ENCODE peak calls at places on chromosomes 7 and 10, in six cellular contexts. X, W, I, B, R and Z are unnamed samples.

GRCh38 chr10:12184165-12184564 is 11.5 kb downstream of the NUDT5 start:
- DNase-seq in X (no peak), W (no peak), I (no peak), B (no peak), R (no peak), Z (no peak)

GRCh38 chr7:100803398-100804161 is 23.7 kb downstream of the EPHB4 start:
- DNase-seq in X (peak), W (peak), I (peak), B (peak), R (peak), Z (peak)

GRCh38 chr10:5559642-5560141 is 34.9 kb downstream of the CALML3 start:
- DNase-seq in X (no peak), W (no peak), I (no peak), B (peak), R (no peak), Z (no peak)

GRCh38 chr10:36759111-36759805 is 366.1 kb upstream of the ANKRD30A start:
- DNase-seq in X (peak), W (no peak), I (no peak), B (no peak), R (no peak), Z (no peak)

GRCh38 chr7:34322841-34323240 is 335.2 kb upstream of the NPSR1 start:
- DNase-seq in X (no peak), W (no peak), I (no peak), B (no peak), R (no peak), Z (no peak)

GRCh38 chr7:45067582-45067981 is 21.2 kb downstream of the NACAD start:
- DNase-seq in X (no peak), W (no peak), I (no peak), B (no peak), R (no peak), Z (no peak)

GRCh38 chr7:100088621-100089457 is at the start of gene COPS6:
- DNase-seq in X (peak), W (peak), I (peak), B (peak), R (no peak), Z (peak)

GRCh38 chr7:158976468-158976848 is 120.1 kb downstream of the DYNC2I1 start:
- DNase-seq in X (no peak), W (no peak), I (peak), B (no peak), R (peak), Z (no peak)

GRCh38 chr7:23472046-23472445 is 1.8 kb upstream of the IGF2BP3 start:
- DNase-seq in X (no peak), W (no peak), I (no peak), B (no peak), R (no peak), Z (peak)

GRCh38 chr10:15168296-15168780 is at the start of gene NMT2:
- DNase-seq in X (no peak), W (peak), I (peak), B (peak), R (no peak), Z (peak)

GRCh38 chr10:95651346-95652115 is 5.0 kb downstream of the ALDH18A1 start:
- DNase-seq in X (no peak), W (no peak), I (no peak), B (no peak), R (no peak), Z (peak)

GRCh38 chr7:103592844-103593243 is 146.8 kb upstream of the SLC26A5 start:
- DNase-seq in X (no peak), W (no peak), I (no peak), B (no peak), R (no peak), Z (no peak)

GRCh38 chr7:4797858-4798705 is 22.7 kb downstream of the AP5Z1 start:
- DNase-seq in X (peak), W (peak), I (peak), B (peak), R (no peak), Z (peak)

GRCh38 chr7:151893405-151893923 is 16.5 kb upstream of the PRKAG2 start:
- DNase-seq in X (no peak), W (no peak), I (no peak), B (no peak), R (no peak), Z (no peak)

GRCh38 chr7:97090761-97091353 is 26.6 kb upstream of the SDHAF3 start:
- DNase-seq in X (no peak), W (no peak), I (no peak), B (no peak), R (no peak), Z (no peak)

GRCh38 chr7:97096037-97096436 is 21.5 kb upstream of the SDHAF3 start:
- DNase-seq in X (no peak), W (no peak), I (no peak), B (no peak), R (no peak), Z (no peak)

DNA sequence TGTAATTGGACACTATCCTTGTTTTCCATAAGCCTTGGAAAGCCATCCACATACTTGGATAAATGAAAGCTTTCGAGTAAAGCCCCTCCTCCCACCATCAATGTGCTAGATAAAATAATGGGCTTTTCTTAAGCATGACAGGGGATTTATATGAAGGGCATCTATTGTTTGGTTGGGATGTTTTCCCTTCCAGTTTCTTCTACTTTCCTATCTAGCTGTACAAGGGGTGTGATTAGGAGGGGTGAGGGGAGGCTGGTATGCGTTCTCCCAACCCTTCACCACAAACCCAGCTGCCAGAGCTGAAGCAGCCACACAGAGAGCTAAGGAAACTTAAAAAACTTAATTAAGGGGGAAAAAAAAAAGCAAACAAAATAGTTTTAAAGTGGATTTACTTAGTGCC is 23.0 kb upstream of the SDHAF3 start:
- DNase-seq in X (no peak), W (no peak), I (no peak), B (no peak), R (no peak), Z (no peak)
- TF ChIP-seq MYC in X (no peak), W (no peak), I (no peak), B (no peak), R (no peak), Z (no peak)

DNA sequence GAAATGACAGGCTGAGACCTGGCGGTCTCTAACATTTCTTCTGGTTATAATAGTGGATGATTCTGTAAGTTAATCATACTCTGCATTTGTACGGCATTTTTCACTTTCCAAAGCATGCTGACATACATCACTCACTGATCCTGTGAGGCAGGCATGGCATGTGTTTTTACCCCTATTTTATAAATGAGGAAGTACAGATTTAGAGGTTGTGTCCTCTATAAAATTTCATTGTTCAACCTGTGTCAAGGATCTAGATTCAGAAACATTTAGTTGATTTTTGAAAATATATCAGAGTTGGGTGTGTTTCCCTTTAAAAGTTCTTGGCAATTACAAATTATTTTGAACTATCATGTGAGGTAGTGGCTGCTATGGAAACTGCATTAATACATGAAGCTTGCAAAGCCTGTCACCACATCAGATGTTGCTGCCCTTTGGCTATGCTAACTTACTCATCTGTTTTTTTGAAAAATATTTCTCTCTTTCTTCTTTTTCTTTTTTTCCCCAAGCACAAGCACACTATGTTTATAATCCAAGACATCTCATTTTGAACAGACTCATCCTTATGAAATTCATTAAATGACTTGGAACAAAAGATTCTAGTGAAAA is 172.7 kb downstream of the GNAI1 start:
- DNase-seq in X (peak), W (no peak), I (no peak), B (no peak), R (no peak), Z (no peak)
- TF ChIP-seq MYC in X (no peak), W (no peak), I (no peak), B (no peak), R (no peak), Z (no peak)

DNA sequence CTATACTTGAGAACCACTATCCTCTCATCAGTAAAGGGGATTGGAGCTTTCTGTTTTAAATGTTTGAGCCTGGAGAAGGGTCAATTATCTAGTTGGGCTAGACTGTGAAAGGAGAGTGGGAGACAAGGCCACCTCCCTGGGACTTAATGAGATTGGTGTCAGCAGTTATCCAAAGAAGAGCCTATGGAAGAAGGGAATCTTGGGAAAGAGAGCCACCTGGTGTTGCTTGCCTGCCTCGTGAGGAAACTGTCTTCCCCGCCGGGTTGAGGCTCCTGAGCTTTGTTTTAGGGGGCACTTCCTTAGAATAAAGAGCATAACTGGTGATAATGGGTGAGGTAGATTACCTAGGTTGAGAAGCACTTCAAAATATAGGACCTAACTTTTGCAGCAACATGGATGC is 32.0 kb upstream of the ABCB4 start:
- DNase-seq in X (peak), W (no peak), I (peak), B (no peak), R (no peak), Z (no peak)
- TF ChIP-seq MYC in X (no peak), W (no peak), I (no peak), B (no peak), R (no peak), Z (no peak)

GRCh38 chr7:87797798-87798403 is 78.3 kb downstream of the SLC25A40 start:
- DNase-seq in X (peak), W (no peak), I (peak), B (peak), R (peak), Z (peak)
- TF ChIP-seq MYC in X (no peak), W (no peak), I (no peak), B (no peak), R (no peak), Z (no peak)

GRCh38 chr7:142632291-142633134 is 116.8 kb upstream of the PRSS1 start:
- DNase-seq in X (peak), W (peak), I (peak), B (peak), R (peak), Z (peak)
- TF ChIP-seq MYC in X (no peak), W (no peak), I (no peak), B (no peak), R (no peak), Z (no peak)

GRCh38 chr10:31112961-31113360 is 81.3 kb upstream of the ZNF438 start:
- DNase-seq in X (no peak), W (no peak), I (no peak), B (peak), R (no peak), Z (no peak)
- TF ChIP-seq MYC in X (no peak), W (no peak), I (no peak), B (no peak), R (no peak), Z (no peak)

GRCh38 chr10:33136781-33137180 is 178.8 kb upstream of the ITGB1 start:
- DNase-seq in X (no peak), W (no peak), I (no peak), B (no peak), R (no peak), Z (no peak)

GRCh38 chr10:33133557-33133956 is 175.5 kb upstream of the ITGB1 start:
- DNase-seq in X (no peak), W (no peak), I (no peak), B (no peak), R (no peak), Z (no peak)

GRCh38 chr10:33136271-33136670 is 178.2 kb upstream of the ITGB1 start:
- DNase-seq in X (no peak), W (no peak), I (no peak), B (no peak), R (peak), Z (no peak)

GRCh38 chr10:33132626-33133025 is 174.6 kb upstream of the ITGB1 start:
- DNase-seq in X (peak), W (no peak), I (no peak), B (no peak), R (no peak), Z (no peak)

DNA sequence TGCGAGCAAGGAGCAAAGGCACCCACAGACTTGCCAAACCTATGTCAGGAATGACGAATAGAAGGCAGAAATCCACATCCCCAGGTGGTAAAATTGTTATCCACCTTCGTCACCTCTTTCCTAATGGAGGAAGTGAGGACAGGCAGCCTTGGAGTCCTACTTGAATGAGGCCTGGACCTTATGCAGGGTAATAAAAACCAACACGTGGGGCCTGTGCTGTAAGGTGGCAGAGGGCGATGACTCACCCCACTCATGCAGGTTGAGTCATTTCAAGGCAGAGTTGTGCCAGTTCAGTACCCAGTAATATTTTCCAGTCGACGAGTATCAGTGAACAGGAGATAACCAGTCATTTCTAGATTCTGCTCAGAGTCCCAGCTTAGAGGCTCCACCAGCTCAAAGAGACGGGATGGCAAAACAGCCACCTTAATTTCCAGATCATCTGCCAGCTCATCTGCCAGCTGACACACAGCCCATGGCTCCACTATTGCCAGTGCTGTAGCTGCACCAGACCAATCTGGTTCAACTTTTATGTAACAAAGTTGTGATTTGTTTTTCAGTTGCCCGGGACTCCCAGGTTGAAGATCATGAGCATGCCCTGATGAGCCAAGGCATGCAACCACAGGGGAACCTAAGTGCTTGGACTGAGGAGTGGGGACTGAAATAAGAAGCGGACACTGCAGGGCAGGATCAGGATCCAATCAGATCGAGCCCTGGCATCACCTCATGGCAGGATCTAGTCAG is 176.2 kb upstream of the ITGB1 start:
- DNase-seq in X (peak), W (no peak), I (peak), B (peak), R (peak), Z (peak)
- TF ChIP-seq MYC in X (peak), W (no peak), I (no peak), B (peak), R (no peak), Z (no peak)

GRCh38 chr10:93006435-93007039 is 54.1 kb upstream of the CYP26C1 start:
- DNase-seq in X (peak), W (no peak), I (peak), B (peak), R (no peak), Z (peak)
- TF ChIP-seq MYC in X (no peak), W (no peak), I (no peak), B (no peak), R (no peak), Z (no peak)